ENCODE peak calls at places on chromosomes 5 and 9, in nine cellular contexts. One of them, this sample, is unnamed.

GRCh38 chr9:72041775-72042194 is 18.6 kb downstream of the C9orf57 start:
- DNase-seq in kidney: peak
- DNase-seq in stomach: no peak
- DNase-seq in fibroblast of lung: peak
- DNase-seq in CD8-positive, alpha-beta T cell: no peak
- DNase-seq in K562: no peak
- DNase-seq in hepatocyte: peak
- DNase-seq in HepG2: no peak
- DNase-seq in OCI-LY7: no peak
- DNase-seq in this sample: no peak

GRCh38 chr5:39178171-39178570 is 41.2 kb downstream of the FYB1 start:
- DNase-seq in kidney: no peak
- DNase-seq in stomach: no peak
- DNase-seq in fibroblast of lung: peak
- DNase-seq in CD8-positive, alpha-beta T cell: no peak
- DNase-seq in K562: no peak
- DNase-seq in hepatocyte: no peak
- DNase-seq in HepG2: no peak
- DNase-seq in OCI-LY7: no peak
- DNase-seq in this sample: no peak

GRCh38 chr5:152638996-152639552 is 234.0 kb upstream of the NMUR2 start:
- DNase-seq in kidney: no peak
- DNase-seq in stomach: no peak
- DNase-seq in fibroblast of lung: peak
- DNase-seq in CD8-positive, alpha-beta T cell: no peak
- DNase-seq in K562: no peak
- DNase-seq in hepatocyte: no peak
- DNase-seq in HepG2: no peak
- DNase-seq in OCI-LY7: no peak
- DNase-seq in this sample: no peak

GRCh38 chr5:56601641-56602071 is 213.7 kb upstream of the MAP3K1 start:
- DNase-seq in kidney: no peak
- DNase-seq in stomach: no peak
- DNase-seq in fibroblast of lung: peak
- DNase-seq in CD8-positive, alpha-beta T cell: no peak
- DNase-seq in K562: no peak
- DNase-seq in hepatocyte: no peak
- DNase-seq in HepG2: no peak
- DNase-seq in OCI-LY7: no peak
- DNase-seq in this sample: no peak

GRCh38 chr5:176545737-176546509 is 3.2 kb upstream of the CDHR2 start:
- DNase-seq in kidney: peak
- DNase-seq in stomach: peak
- DNase-seq in fibroblast of lung: no peak
- DNase-seq in CD8-positive, alpha-beta T cell: no peak
- DNase-seq in K562: no peak
- DNase-seq in hepatocyte: peak
- DNase-seq in HepG2: peak
- DNase-seq in OCI-LY7: no peak
- DNase-seq in this sample: no peak

GRCh38 chr5:64838376-64838775 is 69.6 kb downstream of the CWC27 start:
- DNase-seq in kidney: no peak
- DNase-seq in stomach: no peak
- DNase-seq in fibroblast of lung: peak
- DNase-seq in CD8-positive, alpha-beta T cell: no peak
- DNase-seq in K562: no peak
- DNase-seq in hepatocyte: no peak
- DNase-seq in HepG2: no peak
- DNase-seq in OCI-LY7: no peak
- DNase-seq in this sample: no peak

GRCh38 chr5:175464414-175465233 is 13.7 kb upstream of the SFXN1 start:
- DNase-seq in kidney: no peak
- DNase-seq in stomach: peak
- DNase-seq in fibroblast of lung: peak
- DNase-seq in CD8-positive, alpha-beta T cell: peak
- DNase-seq in K562: peak
- DNase-seq in hepatocyte: peak
- DNase-seq in HepG2: peak
- DNase-seq in OCI-LY7: peak
- DNase-seq in this sample: peak

GRCh38 chr9:35882265-35882848 is 12.2 kb upstream of the OR13J1 start:
- DNase-seq in kidney: peak
- DNase-seq in stomach: peak
- DNase-seq in fibroblast of lung: peak
- DNase-seq in CD8-positive, alpha-beta T cell: peak
- DNase-seq in K562: peak
- DNase-seq in hepatocyte: peak
- DNase-seq in HepG2: peak
- DNase-seq in OCI-LY7: peak
- DNase-seq in this sample: peak

GRCh38 chr9:35867538-35867937 is 2.7 kb downstream of the OR13J1 start:
- DNase-seq in kidney: no peak
- DNase-seq in stomach: no peak
- DNase-seq in fibroblast of lung: no peak
- DNase-seq in CD8-positive, alpha-beta T cell: no peak
- DNase-seq in K562: no peak
- DNase-seq in hepatocyte: no peak
- DNase-seq in HepG2: no peak
- DNase-seq in OCI-LY7: no peak
- DNase-seq in this sample: no peak

GRCh38 chr5:5270958-5271605 is 131.0 kb downstream of the ADAMTS16 start:
- DNase-seq in kidney: peak
- DNase-seq in stomach: peak
- DNase-seq in fibroblast of lung: peak
- DNase-seq in CD8-positive, alpha-beta T cell: no peak
- DNase-seq in K562: no peak
- DNase-seq in hepatocyte: peak
- DNase-seq in HepG2: peak
- DNase-seq in OCI-LY7: no peak
- DNase-seq in this sample: no peak

GRCh38 chr5:135319928-135320606 is 79.0 kb downstream of the MACROH2A1 start:
- DNase-seq in kidney: no peak
- DNase-seq in stomach: peak
- DNase-seq in fibroblast of lung: no peak
- DNase-seq in CD8-positive, alpha-beta T cell: no peak
- DNase-seq in K562: no peak
- DNase-seq in hepatocyte: no peak
- DNase-seq in HepG2: no peak
- DNase-seq in OCI-LY7: no peak
- DNase-seq in this sample: peak

GRCh38 chr9:137648396-137648795 is 29.6 kb downstream of the EHMT1 start:
- DNase-seq in kidney: no peak
- DNase-seq in stomach: no peak
- DNase-seq in fibroblast of lung: peak
- DNase-seq in CD8-positive, alpha-beta T cell: no peak
- DNase-seq in K562: no peak
- DNase-seq in hepatocyte: no peak
- DNase-seq in HepG2: no peak
- DNase-seq in OCI-LY7: no peak
- DNase-seq in this sample: no peak

GRCh38 chr5:77629553-77630245 is 8.8 kb downstream of the OTP start:
- DNase-seq in kidney: no peak
- DNase-seq in stomach: no peak
- DNase-seq in fibroblast of lung: no peak
- DNase-seq in CD8-positive, alpha-beta T cell: no peak
- DNase-seq in K562: no peak
- DNase-seq in hepatocyte: no peak
- DNase-seq in HepG2: no peak
- DNase-seq in OCI-LY7: no peak
- DNase-seq in this sample: no peak

GRCh38 chr9:3906437-3907213 is 380.8 kb upstream of the RFX3 start:
- DNase-seq in kidney: no peak
- DNase-seq in stomach: no peak
- DNase-seq in fibroblast of lung: peak
- DNase-seq in CD8-positive, alpha-beta T cell: no peak
- DNase-seq in K562: peak
- DNase-seq in hepatocyte: peak
- DNase-seq in HepG2: no peak
- DNase-seq in OCI-LY7: no peak
- DNase-seq in this sample: peak

GRCh38 chr5:80715887-80716286 is 61.1 kb upstream of the DHFR start:
- DNase-seq in kidney: no peak
- DNase-seq in stomach: no peak
- DNase-seq in fibroblast of lung: no peak
- DNase-seq in CD8-positive, alpha-beta T cell: no peak
- DNase-seq in K562: no peak
- DNase-seq in hepatocyte: no peak
- DNase-seq in HepG2: no peak
- DNase-seq in OCI-LY7: no peak
- DNase-seq in this sample: no peak

GRCh38 chr9:22649384-22649783 is 202.8 kb downstream of the DMRTA1 start:
- DNase-seq in kidney: no peak
- DNase-seq in stomach: no peak
- DNase-seq in fibroblast of lung: peak
- DNase-seq in CD8-positive, alpha-beta T cell: no peak
- DNase-seq in K562: no peak
- DNase-seq in hepatocyte: no peak
- DNase-seq in HepG2: no peak
- DNase-seq in OCI-LY7: no peak
- DNase-seq in this sample: no peak

GRCh38 chr9:35518212-35518917 is 28.5 kb downstream of the RUSC2 start:
- DNase-seq in kidney: no peak
- DNase-seq in stomach: peak
- DNase-seq in fibroblast of lung: peak
- DNase-seq in CD8-positive, alpha-beta T cell: no peak
- DNase-seq in K562: no peak
- DNase-seq in hepatocyte: peak
- DNase-seq in HepG2: peak
- DNase-seq in OCI-LY7: no peak
- DNase-seq in this sample: no peak

GRCh38 chr9:124502711-124503702 is 4.2 kb downstream of the NR5A1 start:
- DNase-seq in kidney: peak
- DNase-seq in stomach: no peak
- DNase-seq in fibroblast of lung: no peak
- DNase-seq in CD8-positive, alpha-beta T cell: no peak
- DNase-seq in K562: no peak
- DNase-seq in hepatocyte: no peak
- DNase-seq in HepG2: no peak
- DNase-seq in OCI-LY7: no peak
- DNase-seq in this sample: no peak

GRCh38 chr5:129172561-129172960 is 78.0 kb downstream of the ISOC1 start:
- DNase-seq in kidney: no peak
- DNase-seq in stomach: no peak
- DNase-seq in fibroblast of lung: peak
- DNase-seq in CD8-positive, alpha-beta T cell: no peak
- DNase-seq in K562: no peak
- DNase-seq in hepatocyte: peak
- DNase-seq in HepG2: no peak
- DNase-seq in OCI-LY7: no peak
- DNase-seq in this sample: no peak
- TF ChIP-seq CTCF in kidney: no peak
- TF ChIP-seq CTCF in stomach: no peak
- TF ChIP-seq CTCF in fibroblast of lung: peak
- TF ChIP-seq CTCF in CD8-positive, alpha-beta T cell: no peak
- TF ChIP-seq CTCF in K562: no peak
- TF ChIP-seq CTCF in hepatocyte: peak
- TF ChIP-seq CTCF in HepG2: no peak
- TF ChIP-seq CTCF in OCI-LY7: peak
- TF ChIP-seq CTCF in this sample: no peak

DNA sequence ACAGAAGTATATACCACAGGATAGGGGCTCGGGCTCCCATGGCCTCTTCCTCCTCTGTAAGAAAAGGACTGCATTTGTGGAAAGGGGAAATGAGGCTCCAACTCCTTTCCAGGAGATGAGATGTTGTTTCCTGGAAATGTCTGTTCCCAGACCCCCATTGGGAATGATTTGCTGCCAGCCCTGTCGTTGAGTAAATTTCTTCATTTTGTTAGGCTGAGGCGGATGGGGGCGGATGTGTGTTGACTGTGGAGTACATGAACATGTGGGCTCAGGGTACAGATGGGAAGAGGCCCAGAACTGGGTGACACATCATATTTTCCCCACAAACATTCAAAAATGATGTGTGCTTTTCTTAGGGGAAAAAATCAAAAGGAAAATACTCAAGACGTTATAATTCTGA is 28.8 kb upstream of the TNFAIP8 start:
- DNase-seq in kidney: no peak
- DNase-seq in stomach: no peak
- DNase-seq in fibroblast of lung: no peak
- DNase-seq in CD8-positive, alpha-beta T cell: no peak
- DNase-seq in K562: peak
- DNase-seq in hepatocyte: no peak
- DNase-seq in HepG2: no peak
- DNase-seq in OCI-LY7: no peak
- DNase-seq in this sample: no peak
- H3K4me3 ChIP-seq in kidney: no peak
- H3K4me3 ChIP-seq in stomach: no peak
- H3K4me3 ChIP-seq in fibroblast of lung: no peak
- H3K4me3 ChIP-seq in CD8-positive, alpha-beta T cell: no peak
- H3K4me3 ChIP-seq in K562: no peak
- H3K4me3 ChIP-seq in hepatocyte: no peak
- H3K4me3 ChIP-seq in HepG2: no peak
- H3K4me3 ChIP-seq in OCI-LY7: peak
- H3K4me3 ChIP-seq in this sample: no peak

GRCh38 chr9:754150-754931 is 87.2 kb upstream of the DMRT1 start:
- DNase-seq in kidney: no peak
- DNase-seq in stomach: no peak
- DNase-seq in fibroblast of lung: no peak
- DNase-seq in CD8-positive, alpha-beta T cell: no peak
- DNase-seq in K562: no peak
- DNase-seq in hepatocyte: no peak
- DNase-seq in HepG2: no peak
- DNase-seq in OCI-LY7: no peak
- DNase-seq in this sample: no peak

GRCh38 chr9:751137-752051 is 90.1 kb upstream of the DMRT1 start:
- DNase-seq in kidney: no peak
- DNase-seq in stomach: no peak
- DNase-seq in fibroblast of lung: no peak
- DNase-seq in CD8-positive, alpha-beta T cell: no peak
- DNase-seq in K562: no peak
- DNase-seq in hepatocyte: no peak
- DNase-seq in HepG2: no peak
- DNase-seq in OCI-LY7: peak
- DNase-seq in this sample: no peak

GRCh38 chr9:752681-753200 is 88.8 kb upstream of the DMRT1 start:
- DNase-seq in kidney: no peak
- DNase-seq in stomach: no peak
- DNase-seq in fibroblast of lung: no peak
- DNase-seq in CD8-positive, alpha-beta T cell: no peak
- DNase-seq in K562: no peak
- DNase-seq in hepatocyte: no peak
- DNase-seq in HepG2: no peak
- DNase-seq in OCI-LY7: no peak
- DNase-seq in this sample: no peak

GRCh38 chr9:750264-750967 is 91.1 kb upstream of the DMRT1 start:
- DNase-seq in kidney: no peak
- DNase-seq in stomach: no peak
- DNase-seq in fibroblast of lung: no peak
- DNase-seq in CD8-positive, alpha-beta T cell: no peak
- DNase-seq in K562: no peak
- DNase-seq in hepatocyte: no peak
- DNase-seq in HepG2: no peak
- DNase-seq in OCI-LY7: peak
- DNase-seq in this sample: peak

GRCh38 chr9:752201-752600 is 89.3 kb upstream of the DMRT1 start:
- DNase-seq in kidney: no peak
- DNase-seq in stomach: no peak
- DNase-seq in fibroblast of lung: peak
- DNase-seq in CD8-positive, alpha-beta T cell: no peak
- DNase-seq in K562: no peak
- DNase-seq in hepatocyte: peak
- DNase-seq in HepG2: no peak
- DNase-seq in OCI-LY7: no peak
- DNase-seq in this sample: no peak
- H3K27ac ChIP-seq in kidney: no peak
- H3K27ac ChIP-seq in stomach: peak
- H3K27ac ChIP-seq in fibroblast of lung: peak
- H3K27ac ChIP-seq in CD8-positive, alpha-beta T cell: no peak
- H3K27ac ChIP-seq in K562: no peak
- H3K27ac ChIP-seq in hepatocyte: peak
- H3K27ac ChIP-seq in HepG2: no peak
- H3K27ac ChIP-seq in OCI-LY7: no peak
- H3K27ac ChIP-seq in this sample: no peak

GRCh38 chr5:78741014-78741413 is 92.4 kb upstream of the LHFPL2 start:
- DNase-seq in kidney: no peak
- DNase-seq in stomach: no peak
- DNase-seq in fibroblast of lung: no peak
- DNase-seq in CD8-positive, alpha-beta T cell: no peak
- DNase-seq in K562: no peak
- DNase-seq in hepatocyte: no peak
- DNase-seq in HepG2: no peak
- DNase-seq in OCI-LY7: no peak
- DNase-seq in this sample: no peak
- TF ChIP-seq CTCF in kidney: no peak
- TF ChIP-seq CTCF in stomach: no peak
- TF ChIP-seq CTCF in fibroblast of lung: no peak
- TF ChIP-seq CTCF in CD8-positive, alpha-beta T cell: no peak
- TF ChIP-seq CTCF in K562: no peak
- TF ChIP-seq CTCF in hepatocyte: no peak
- TF ChIP-seq CTCF in HepG2: no peak
- TF ChIP-seq CTCF in OCI-LY7: no peak
- TF ChIP-seq CTCF in this sample: no peak

This sample was measured in WERI-Rb-1.